ENCODE peak calls at places on chromosomes 7 and 10, in ten cellular contexts. M is NCI-H2081; O is T-helper 1 cell; K is stimulated activated CD4-positive, alpha-beta T cell treated with anti-CD3 and anti-CD28 coated beads, Interleukin-15, amount 100 ng/mL, for 1 hour; A is amygdala; W is KBM-7; S is ovary; L is 8988T; N is psoas muscle; H is heart right ventricle. G is an unnamed sample.

GRCh38 chr7:32204361-32205018 is 134.3 kb upstream of the PDE1C start:
- DNase-seq in M (peak; percentile 65), O (no peak), K (no peak), A (peak; percentile 77), W (peak; percentile 66), S (peak; percentile 77), L (peak; percentile 22), N (peak; percentile 65), H (peak; percentile 59), G (peak; percentile 8)

GRCh38 chr10:114685456-114685855 is 27.4 kb upstream of the ABLIM1 start:
- DNase-seq in M (no peak), O (no peak), K (no peak), A (no peak), W (no peak), S (no peak), L (no peak), N (no peak), H (peak; percentile 41), G (no peak)

GRCh38 chr7:19375986-19376385 is 230.8 kb upstream of the FERD3L start:
- DNase-seq in M (no peak), O (no peak), K (no peak), A (no peak), W (no peak), S (no peak), L (no peak), N (no peak), H (no peak), G (no peak)

GRCh38 chr10:105188737-105189463 is 547.8 kb downstream of the SORCS3 start:
- DNase-seq in M (no peak), O (no peak), K (no peak), A (no peak), W (no peak), S (no peak), L (no peak), N (no peak), H (no peak), G (no peak)

GRCh38 chr10:17029581-17030271 is 99.9 kb downstream of the CUBN start:
- DNase-seq in M (no peak), O (peak; percentile 87), K (peak; percentile 70), A (peak; percentile 38), W (peak; percentile 73), S (peak; percentile 72), L (peak; percentile 22), N (peak; percentile 72), H (peak; percentile 49), G (peak; percentile 28)

GRCh38 chr10:127196227-127196954 is at the start of gene INSYN2A:
- DNase-seq in M (no peak), O (no peak), K (no peak), A (peak; percentile 62), W (no peak), S (peak; percentile 49), L (no peak), N (peak; percentile 62), H (peak; percentile 36), G (peak; percentile 19)

GRCh38 chr10:7408494-7409044 is 2.3 kb downstream of the SFMBT2 start:
- DNase-seq in M (peak; percentile 51), O (peak; percentile 41), K (no peak), A (peak; percentile 60), W (peak; percentile 68), S (peak; percentile 82), L (no peak), N (peak; percentile 80), H (peak; percentile 79), G (peak; percentile 28)

GRCh38 chr7:150383710-150384397 is 4.7 kb downstream of the ZNF775 start:
- DNase-seq in M (peak; percentile 74), O (no peak), K (no peak), A (peak; percentile 92), W (no peak), S (peak; percentile 50), L (no peak), N (no peak), H (no peak), G (peak; percentile 97)

GRCh38 chr10:123890246-123890645 is 1.4 kb downstream of the CPXM2 start:
- DNase-seq in M (no peak), O (no peak), K (no peak), A (no peak), W (no peak), S (no peak), L (no peak), N (no peak), H (no peak), G (peak; percentile 71)

GRCh38 chr10:71084061-71084817 is 128.1 kb upstream of the UNC5B start:
- DNase-seq in M (no peak), O (no peak), K (no peak), A (no peak), W (no peak), S (peak; percentile 16), L (peak; percentile 6), N (peak; percentile 32), H (no peak), G (no peak)

GRCh38 chr10:31508882-31509281 is 189.9 kb downstream of the ZEB1 start:
- DNase-seq in M (no peak), O (no peak), K (no peak), A (no peak), W (no peak), S (no peak), L (no peak), N (no peak), H (no peak), G (no peak)

GRCh38 chr10:821322-821721 is 110.2 kb downstream of the LARP4B start:
- DNase-seq in M (no peak), O (no peak), K (no peak), A (no peak), W (no peak), S (no peak), L (no peak), N (no peak), H (no peak), G (no peak)

GRCh38 chr7:155154586-155154985 is 84.5 kb downstream of the HTR5A start:
- DNase-seq in M (no peak), O (no peak), K (no peak), A (no peak), W (no peak), S (no peak), L (no peak), N (no peak), H (no peak), G (no peak)

GRCh38 chr7:104584620-104585019 is 256.2 kb downstream of the LHFPL3 start:
- DNase-seq in M (no peak), O (no peak), K (no peak), A (no peak), W (no peak), S (no peak), L (no peak), N (no peak), H (no peak), G (no peak)

GRCh38 chr7:78279035-78279434 is 480.5 kb downstream of the PHTF2 start:
- DNase-seq in M (no peak), O (no peak), K (no peak), A (no peak), W (no peak), S (no peak), L (no peak), N (no peak), H (no peak), G (no peak)

GRCh38 chr10:129494176-129494575 is 27.1 kb downstream of the MGMT start:
- DNase-seq in M (no peak), O (no peak), K (no peak), A (no peak), W (no peak), S (no peak), L (no peak), N (no peak), H (no peak), G (no peak)

GRCh38 chr10:125060851-125061556 is 99.4 kb downstream of the CTBP2 start:
- DNase-seq in M (peak; percentile 44), O (no peak), K (peak; percentile 6), A (peak; percentile 75), W (peak; percentile 49), S (peak; percentile 90), L (peak; percentile 55), N (peak; percentile 90), H (peak; percentile 84), G (peak; percentile 72)

GRCh38 chr7:126166645-126167044 is 1086.1 kb downstream of the GRM8 start:
- DNase-seq in M (no peak), O (no peak), K (no peak), A (no peak), W (no peak), S (no peak), L (no peak), N (no peak), H (no peak), G (no peak)

GRCh38 chr7:112584290-112584689 is 103.5 kb downstream of the LSMEM1 start:
- DNase-seq in M (no peak), O (no peak), K (no peak), A (no peak), W (no peak), S (no peak), L (no peak), N (no peak), H (no peak), G (no peak)

GRCh38 chr7:150860291-150860977 is 8.1 kb downstream of the AOC1 start:
- DNase-seq in M (no peak), O (no peak), K (no peak), A (no peak), W (no peak), S (no peak), L (no peak), N (no peak), H (no peak), G (no peak)

GRCh38 chr7:2609001-2609411 is 22.8 kb upstream of the TTYH3 start:
- DNase-seq in M (no peak), O (peak; percentile 18), K (no peak), A (no peak), W (peak; percentile 91), S (no peak), L (peak; percentile 86), N (no peak), H (no peak), G (no peak)

GRCh38 chr10:114575417-114576131 is 82.5 kb downstream of the ABLIM1 start:
- DNase-seq in M (no peak), O (no peak), K (no peak), A (no peak), W (no peak), S (no peak), L (no peak), N (no peak), H (no peak), G (no peak)

GRCh38 chr7:130196476-130196875 is 8.7 kb downstream of the TMEM209 start:
- DNase-seq in M (no peak), O (no peak), K (no peak), A (no peak), W (no peak), S (no peak), L (no peak), N (no peak), H (no peak), G (no peak)

GRCh38 chr7:56287429-56288138 is 171.4 kb upstream of the NUPR2 start:
- DNase-seq in M (no peak), O (no peak), K (no peak), A (peak; percentile 29), W (peak; percentile 63), S (peak; percentile 32), L (no peak), N (peak; percentile 71), H (peak; percentile 30), G (no peak)

GRCh38 chr7:157548691-157549265 is 212.0 kb downstream of the DNAJB6 start:
- DNase-seq in M (no peak), O (no peak), K (no peak), A (no peak), W (no peak), S (peak; percentile 9), L (no peak), N (no peak), H (no peak), G (no peak)

GRCh38 chr7:13312327-13312726 is 624.9 kb downstream of the ARL4A start:
- DNase-seq in M (peak; percentile 26), O (no peak), K (no peak), A (no peak), W (peak; percentile 14), S (no peak), L (no peak), N (no peak), H (no peak), G (no peak)

GRCh38 chr7:134701272-134701671 is 54.6 kb downstream of the BPGM start:
- DNase-seq in M (peak; percentile 29), O (peak; percentile 13), K (no peak), A (no peak), W (peak; percentile 39), S (no peak), L (no peak), N (no peak), H (no peak), G (no peak)

GRCh38 chr10:114638874-114639625 is 19.0 kb downstream of the ABLIM1 start:
- DNase-seq in M (peak; percentile 11), O (no peak), K (no peak), A (no peak), W (no peak), S (no peak), L (no peak), N (no peak), H (no peak), G (no peak)

G was measured in substantia nigra.